ENCODE peak calls at places on chromosome X, in seven cellular contexts. Y, R, Q, T, B, V and H are unnamed samples.

GRCh38 chrX:129749069-129749468 is 10.3 kb downstream of the XPNPEP2 start:
- DNase-seq in Y (no peak), R (no peak), Q (no peak), T (no peak), B (no peak), V (no peak), H (no peak)

GRCh38 chrX:33434256-33435092 is 223.1 kb upstream of the DMD start:
- DNase-seq in Y (peak), R (peak), Q (peak), T (no peak), B (peak), V (peak), H (peak)

GRCh38 chrX:119539872-119540271 is 25.3 kb downstream of the STEEP1 start:
- DNase-seq in Y (no peak), R (peak), Q (peak), T (no peak), B (no peak), V (no peak), H (no peak)

GRCh38 chrX:53320543-53321215 is 39.3 kb upstream of the IQSEC2 start:
- DNase-seq in Y (peak), R (peak), Q (no peak), T (no peak), B (no peak), V (no peak), H (no peak)

GRCh38 chrX:3124041-3124440 is 82.8 kb downstream of the ARSF start:
- DNase-seq in Y (no peak), R (no peak), Q (no peak), T (no peak), B (no peak), V (peak), H (peak)

GRCh38 chrX:34112459-34112858 is 19.7 kb downstream of the FAM47A start:
- DNase-seq in Y (no peak), R (no peak), Q (no peak), T (no peak), B (no peak), V (no peak), H (no peak)

GRCh38 chrX:50100188-50100587 is 100.6 kb downstream of the AKAP4 start:
- DNase-seq in Y (no peak), R (no peak), Q (peak), T (no peak), B (no peak), V (peak), H (no peak)

GRCh38 chrX:153592091-153592833 is 6.7 kb downstream of the CCNQ start:
- DNase-seq in Y (no peak), R (no peak), Q (no peak), T (no peak), B (no peak), V (no peak), H (no peak)

GRCh38 chrX:134512566-134512965 is 52.6 kb downstream of the HPRT1 start:
- DNase-seq in Y (no peak), R (no peak), Q (no peak), T (no peak), B (no peak), V (peak), H (peak)

GRCh38 chrX:48919947-48920712 is 1.3 kb upstream of the PIM2 start:
- DNase-seq in Y (no peak), R (no peak), Q (no peak), T (no peak), B (no peak), V (no peak), H (no peak)

GRCh38 chrX:94551831-94552230 is 877.8 kb downstream of the FAM133A start:
- DNase-seq in Y (no peak), R (no peak), Q (no peak), T (no peak), B (no peak), V (no peak), H (no peak)

GRCh38 chrX:119374736-119375135 is 24.4 kb upstream of the SLC25A43 start:
- DNase-seq in Y (no peak), R (no peak), Q (no peak), T (no peak), B (no peak), V (peak), H (no peak)

GRCh38 chrX:151151668-151152267 is 24.6 kb upstream of the GPR50 start:
- DNase-seq in Y (no peak), R (peak), Q (peak), T (no peak), B (no peak), V (peak), H (peak)

GRCh38 chrX:100622989-100623388 is 13.6 kb downstream of the TSPAN6 start:
- DNase-seq in Y (no peak), R (no peak), Q (peak), T (no peak), B (no peak), V (no peak), H (no peak)

GRCh38 chrX:1477801-1478458 is 25.2 kb upstream of the ASMTL start:
- DNase-seq in Y (no peak), R (peak), Q (no peak), T (no peak), B (no peak), V (no peak), H (peak)

GRCh38 chrX:20531667-20532066 is 265.0 kb upstream of the RPS6KA3 start:
- DNase-seq in Y (no peak), R (no peak), Q (no peak), T (no peak), B (no peak), V (peak), H (no peak)

GRCh38 chrX:41304178-41304577 is 29.8 kb upstream of the DDX3X start:
- DNase-seq in Y (no peak), R (no peak), Q (no peak), T (no peak), B (no peak), V (no peak), H (no peak)

GRCh38 chrX:112849010-112849409 is 8.4 kb upstream of the AMOT start:
- DNase-seq in Y (no peak), R (no peak), Q (no peak), T (no peak), B (no peak), V (no peak), H (no peak)

GRCh38 chrX:20038966-20039365 is 48.1 kb upstream of the BCLAF3 start:
- DNase-seq in Y (no peak), R (no peak), Q (no peak), T (no peak), B (no peak), V (no peak), H (no peak)

GRCh38 chrX:13085533-13085932 is 41.1 kb upstream of the FAM9C start:
- DNase-seq in Y (no peak), R (peak), Q (no peak), T (no peak), B (no peak), V (no peak), H (no peak)

GRCh38 chrX:153801646-153802045 is 7.2 kb downstream of the SSR4 start:
- DNase-seq in Y (no peak), R (no peak), Q (no peak), T (no peak), B (no peak), V (no peak), H (no peak)

GRCh38 chrX:131066237-131066636 is 8.1 kb downstream of the ARHGAP36 start:
- DNase-seq in Y (no peak), R (no peak), Q (no peak), T (no peak), B (no peak), V (no peak), H (no peak)

GRCh38 chrX:102154900-102155805 is 624 bp downstream of the BEX5 start:
- DNase-seq in Y (peak), R (peak), Q (no peak), T (no peak), B (no peak), V (no peak), H (no peak)

GRCh38 chrX:103404225-103405008 is 28.1 kb downstream of the BEX3 start:
- DNase-seq in Y (peak), R (peak), Q (peak), T (peak), B (peak), V (peak), H (peak)

GRCh38 chrX:153726286-153727107 is 1.8 kb downstream of the ABCD1 start:
- DNase-seq in Y (peak), R (peak), Q (peak), T (no peak), B (no peak), V (peak), H (peak)

GRCh38 chrX:13893826-13894225 is 76.9 kb upstream of the GPM6B start:
- DNase-seq in Y (no peak), R (no peak), Q (no peak), T (no peak), B (no peak), V (no peak), H (peak)

GRCh38 chrX:21975827-21976226 is 35.3 kb downstream of the SMS start:
- DNase-seq in Y (no peak), R (no peak), Q (no peak), T (no peak), B (no peak), V (peak), H (peak)

GRCh38 chrX:30023451-30023850 is 191.9 kb upstream of the MAGEB2 start:
- DNase-seq in Y (no peak), R (no peak), Q (no peak), T (no peak), B (no peak), V (no peak), H (no peak)

GRCh38 chrX:31166416-31166815 is 94.6 kb upstream of the FTHL17 start:
- DNase-seq in Y (no peak), R (no peak), Q (no peak), T (no peak), B (no peak), V (peak), H (no peak)

GRCh38 chrX:22135994-22136684 is 104.0 kb downstream of the PHEX start:
- DNase-seq in Y (peak), R (peak), Q (peak), T (no peak), B (no peak), V (peak), H (peak)

GRCh38 chrX:283115-283845 is 2.1 kb downstream of the PLCXD1 start:
- DNase-seq in Y (peak), R (peak), Q (peak), T (peak), B (peak), V (peak), H (peak)

GRCh38 chrX:12971282-12972003 is 3.5 kb upstream of the TMSB4X start:
- DNase-seq in Y (peak), R (no peak), Q (no peak), T (no peak), B (no peak), V (no peak), H (no peak)

GRCh38 chrX:85052636-85053343 is 49.1 kb downstream of the APOOL start:
- DNase-seq in Y (no peak), R (no peak), Q (peak), T (no peak), B (no peak), V (peak), H (peak)

GRCh38 chrX:134313418-134313817 is 76.4 kb downstream of the CCDC160 start:
- DNase-seq in Y (no peak), R (no peak), Q (no peak), T (no peak), B (no peak), V (no peak), H (no peak)

GRCh38 chrX:46922601-46923000 is 10.4 kb downstream of the JADE3 start:
- DNase-seq in Y (no peak), R (no peak), Q (no peak), T (no peak), B (no peak), V (no peak), H (no peak)